ENCODE peak calls at places on chromosome 9, in nine cellular contexts. One of them, this sample, is unnamed.

GRCh38 chr9:114282104-114282485 is 40.8 kb upstream of the ORM1 start:
- DNase-seq in left ventricle myocardium inferior: peak
- DNase-seq in transverse colon: no peak
- DNase-seq in Right ventricle myocardium superior: no peak
- DNase-seq in AG08396: no peak
- DNase-seq in esophagus squamous epithelium: no peak
- DNase-seq in GM10248: no peak
- DNase-seq in kidney epithelial cell: no peak
- DNase-seq in effector memory CD4-positive, alpha-beta T cell: no peak
- DNase-seq in this sample: no peak

GRCh38 chr9:134705786-134706185 is 64.2 kb downstream of the COL5A1 start:
- DNase-seq in left ventricle myocardium inferior: no peak
- DNase-seq in transverse colon: no peak
- DNase-seq in Right ventricle myocardium superior: peak
- DNase-seq in AG08396: no peak
- DNase-seq in esophagus squamous epithelium: no peak
- DNase-seq in GM10248: no peak
- DNase-seq in kidney epithelial cell: no peak
- DNase-seq in effector memory CD4-positive, alpha-beta T cell: no peak
- DNase-seq in this sample: no peak

GRCh38 chr9:5438301-5439162 is 807 bp upstream of the PLGRKT start:
- DNase-seq in left ventricle myocardium inferior: no peak
- DNase-seq in transverse colon: peak
- DNase-seq in Right ventricle myocardium superior: no peak
- DNase-seq in AG08396: no peak
- DNase-seq in esophagus squamous epithelium: no peak
- DNase-seq in GM10248: peak
- DNase-seq in kidney epithelial cell: no peak
- DNase-seq in effector memory CD4-positive, alpha-beta T cell: peak
- DNase-seq in this sample: peak

GRCh38 chr9:95444160-95444559 is 72.6 kb downstream of the PTCH1 start:
- DNase-seq in left ventricle myocardium inferior: no peak
- DNase-seq in transverse colon: no peak
- DNase-seq in Right ventricle myocardium superior: no peak
- DNase-seq in AG08396: no peak
- DNase-seq in esophagus squamous epithelium: no peak
- DNase-seq in GM10248: no peak
- DNase-seq in kidney epithelial cell: no peak
- DNase-seq in effector memory CD4-positive, alpha-beta T cell: no peak
- DNase-seq in this sample: no peak

GRCh38 chr9:134840511-134840910 is 40.1 kb upstream of the FCN2 start:
- DNase-seq in left ventricle myocardium inferior: no peak
- DNase-seq in transverse colon: no peak
- DNase-seq in Right ventricle myocardium superior: peak
- DNase-seq in AG08396: no peak
- DNase-seq in esophagus squamous epithelium: no peak
- DNase-seq in GM10248: no peak
- DNase-seq in kidney epithelial cell: no peak
- DNase-seq in effector memory CD4-positive, alpha-beta T cell: no peak
- DNase-seq in this sample: no peak

GRCh38 chr9:124894741-124895170 is 32.8 kb downstream of the ARPC5L start:
- DNase-seq in left ventricle myocardium inferior: no peak
- DNase-seq in transverse colon: no peak
- DNase-seq in Right ventricle myocardium superior: no peak
- DNase-seq in AG08396: no peak
- DNase-seq in esophagus squamous epithelium: no peak
- DNase-seq in GM10248: no peak
- DNase-seq in kidney epithelial cell: no peak
- DNase-seq in effector memory CD4-positive, alpha-beta T cell: no peak
- DNase-seq in this sample: peak

GRCh38 chr9:123470121-123470851 is 114.3 kb downstream of the CRB2 start:
- DNase-seq in left ventricle myocardium inferior: no peak
- DNase-seq in transverse colon: no peak
- DNase-seq in Right ventricle myocardium superior: no peak
- DNase-seq in AG08396: no peak
- DNase-seq in esophagus squamous epithelium: no peak
- DNase-seq in GM10248: no peak
- DNase-seq in kidney epithelial cell: no peak
- DNase-seq in effector memory CD4-positive, alpha-beta T cell: no peak
- DNase-seq in this sample: no peak

GRCh38 chr9:16417101-16417500 is 453.4 kb downstream of the BNC2 start:
- DNase-seq in left ventricle myocardium inferior: no peak
- DNase-seq in transverse colon: no peak
- DNase-seq in Right ventricle myocardium superior: no peak
- DNase-seq in AG08396: peak
- DNase-seq in esophagus squamous epithelium: no peak
- DNase-seq in GM10248: no peak
- DNase-seq in kidney epithelial cell: no peak
- DNase-seq in effector memory CD4-positive, alpha-beta T cell: no peak
- DNase-seq in this sample: peak

GRCh38 chr9:86093788-86094555 is 5.4 kb downstream of the GOLM1 start:
- DNase-seq in left ventricle myocardium inferior: no peak
- DNase-seq in transverse colon: peak
- DNase-seq in Right ventricle myocardium superior: no peak
- DNase-seq in AG08396: no peak
- DNase-seq in esophagus squamous epithelium: no peak
- DNase-seq in GM10248: no peak
- DNase-seq in kidney epithelial cell: no peak
- DNase-seq in effector memory CD4-positive, alpha-beta T cell: no peak
- DNase-seq in this sample: no peak

GRCh38 chr9:127863179-127863578 is 8.7 kb upstream of the ENG start:
- DNase-seq in left ventricle myocardium inferior: no peak
- DNase-seq in transverse colon: no peak
- DNase-seq in Right ventricle myocardium superior: no peak
- DNase-seq in AG08396: no peak
- DNase-seq in esophagus squamous epithelium: no peak
- DNase-seq in GM10248: no peak
- DNase-seq in kidney epithelial cell: no peak
- DNase-seq in effector memory CD4-positive, alpha-beta T cell: no peak
- DNase-seq in this sample: no peak

GRCh38 chr9:134560206-134560605 is 81.4 kb upstream of the COL5A1 start:
- DNase-seq in left ventricle myocardium inferior: no peak
- DNase-seq in transverse colon: no peak
- DNase-seq in Right ventricle myocardium superior: no peak
- DNase-seq in AG08396: no peak
- DNase-seq in esophagus squamous epithelium: no peak
- DNase-seq in GM10248: no peak
- DNase-seq in kidney epithelial cell: no peak
- DNase-seq in effector memory CD4-positive, alpha-beta T cell: no peak
- DNase-seq in this sample: no peak

GRCh38 chr9:4375424-4376195 is 75.7 kb upstream of the GLIS3 start:
- DNase-seq in left ventricle myocardium inferior: no peak
- DNase-seq in transverse colon: no peak
- DNase-seq in Right ventricle myocardium superior: no peak
- DNase-seq in AG08396: peak
- DNase-seq in esophagus squamous epithelium: no peak
- DNase-seq in GM10248: no peak
- DNase-seq in kidney epithelial cell: no peak
- DNase-seq in effector memory CD4-positive, alpha-beta T cell: no peak
- DNase-seq in this sample: no peak

GRCh38 chr9:73348485-73348884 is 196.8 kb downstream of the ANXA1 start:
- DNase-seq in left ventricle myocardium inferior: no peak
- DNase-seq in transverse colon: no peak
- DNase-seq in Right ventricle myocardium superior: no peak
- DNase-seq in AG08396: no peak
- DNase-seq in esophagus squamous epithelium: no peak
- DNase-seq in GM10248: no peak
- DNase-seq in kidney epithelial cell: no peak
- DNase-seq in effector memory CD4-positive, alpha-beta T cell: no peak
- DNase-seq in this sample: no peak

GRCh38 chr9:34566972-34567371 is 22.6 kb downstream of the CNTFR start:
- DNase-seq in left ventricle myocardium inferior: no peak
- DNase-seq in transverse colon: no peak
- DNase-seq in Right ventricle myocardium superior: peak
- DNase-seq in AG08396: no peak
- DNase-seq in esophagus squamous epithelium: no peak
- DNase-seq in GM10248: no peak
- DNase-seq in kidney epithelial cell: no peak
- DNase-seq in effector memory CD4-positive, alpha-beta T cell: no peak
- DNase-seq in this sample: no peak

GRCh38 chr9:72925126-72925810 is 27.6 kb downstream of the ALDH1A1 start:
- DNase-seq in left ventricle myocardium inferior: no peak
- DNase-seq in transverse colon: no peak
- DNase-seq in Right ventricle myocardium superior: no peak
- DNase-seq in AG08396: no peak
- DNase-seq in esophagus squamous epithelium: no peak
- DNase-seq in GM10248: no peak
- DNase-seq in kidney epithelial cell: no peak
- DNase-seq in effector memory CD4-positive, alpha-beta T cell: no peak
- DNase-seq in this sample: no peak

GRCh38 chr9:87505869-87506678 is 8.4 kb downstream of the DAPK1 start:
- DNase-seq in left ventricle myocardium inferior: no peak
- DNase-seq in transverse colon: no peak
- DNase-seq in Right ventricle myocardium superior: no peak
- DNase-seq in AG08396: no peak
- DNase-seq in esophagus squamous epithelium: no peak
- DNase-seq in GM10248: no peak
- DNase-seq in kidney epithelial cell: no peak
- DNase-seq in effector memory CD4-positive, alpha-beta T cell: no peak
- DNase-seq in this sample: no peak

GRCh38 chr9:110192531-110193326 is 15.2 kb downstream of the C9orf152 start:
- DNase-seq in left ventricle myocardium inferior: no peak
- DNase-seq in transverse colon: no peak
- DNase-seq in Right ventricle myocardium superior: no peak
- DNase-seq in AG08396: peak
- DNase-seq in esophagus squamous epithelium: no peak
- DNase-seq in GM10248: no peak
- DNase-seq in kidney epithelial cell: peak
- DNase-seq in effector memory CD4-positive, alpha-beta T cell: no peak
- DNase-seq in this sample: no peak

GRCh38 chr9:12723409-12724028 is 30.3 kb downstream of the TYRP1 start:
- DNase-seq in left ventricle myocardium inferior: no peak
- DNase-seq in transverse colon: no peak
- DNase-seq in Right ventricle myocardium superior: no peak
- DNase-seq in AG08396: no peak
- DNase-seq in esophagus squamous epithelium: no peak
- DNase-seq in GM10248: no peak
- DNase-seq in kidney epithelial cell: no peak
- DNase-seq in effector memory CD4-positive, alpha-beta T cell: no peak
- DNase-seq in this sample: no peak

GRCh38 chr9:12178634-12179033 is 514.6 kb upstream of the TYRP1 start:
- DNase-seq in left ventricle myocardium inferior: no peak
- DNase-seq in transverse colon: no peak
- DNase-seq in Right ventricle myocardium superior: no peak
- DNase-seq in AG08396: no peak
- DNase-seq in esophagus squamous epithelium: no peak
- DNase-seq in GM10248: no peak
- DNase-seq in kidney epithelial cell: no peak
- DNase-seq in effector memory CD4-positive, alpha-beta T cell: no peak
- DNase-seq in this sample: no peak

GRCh38 chr9:35110327-35110758 is 5.3 kb downstream of the ATOSB start:
- DNase-seq in left ventricle myocardium inferior: no peak
- DNase-seq in transverse colon: no peak
- DNase-seq in Right ventricle myocardium superior: peak
- DNase-seq in AG08396: peak
- DNase-seq in esophagus squamous epithelium: no peak
- DNase-seq in GM10248: no peak
- DNase-seq in kidney epithelial cell: no peak
- DNase-seq in effector memory CD4-positive, alpha-beta T cell: no peak
- DNase-seq in this sample: no peak

GRCh38 chr9:97830884-97831829 is 21.9 kb upstream of the FOXE1 start:
- DNase-seq in left ventricle myocardium inferior: no peak
- DNase-seq in transverse colon: no peak
- DNase-seq in Right ventricle myocardium superior: no peak
- DNase-seq in AG08396: no peak
- DNase-seq in esophagus squamous epithelium: no peak
- DNase-seq in GM10248: no peak
- DNase-seq in kidney epithelial cell: no peak
- DNase-seq in effector memory CD4-positive, alpha-beta T cell: no peak
- DNase-seq in this sample: no peak

GRCh38 chr9:120919639-120920494 is 6.7 kb downstream of the TRAF1 start:
- DNase-seq in left ventricle myocardium inferior: no peak
- DNase-seq in transverse colon: no peak
- DNase-seq in Right ventricle myocardium superior: no peak
- DNase-seq in AG08396: no peak
- DNase-seq in esophagus squamous epithelium: no peak
- DNase-seq in GM10248: no peak
- DNase-seq in kidney epithelial cell: no peak
- DNase-seq in effector memory CD4-positive, alpha-beta T cell: no peak
- DNase-seq in this sample: peak

This sample was measured in immature natural killer cell.